ENCODE peak calls at places on chromosomes 5 and 9, in ten cellular contexts. Q is MM.1S, W is GM23338, P is astrocyte, E is PC-3, J is hepatocyte, N is GM12878, S is fibroblast of lung, L is endothelial cell of umbilical vein, O is mammary epithelial cell. F is an unnamed sample. For H3K4me1, the result is how much of the 10 kb centered on the place peaks cover.

GRCh38 chr5:107469485-107469884 is 201.3 kb downstream of the EFNA5 start:
- DNase-seq in Q (no peak), W (no peak), P (peak), E (peak), J (no peak), N (no peak), S (peak), L (peak), O (peak), F (peak)

GRCh38 chr5:56072863-56073777 is 78.4 kb upstream of the IL6ST start:
- DNase-seq in Q (no peak), W (no peak), P (peak), E (no peak), J (no peak), N (no peak), S (no peak), L (no peak), O (no peak), F (no peak)

GRCh38 chr5:124661317-124662141 is 84.9 kb downstream of the ZNF608 start:
- DNase-seq in Q (no peak), W (peak), P (peak), E (peak), J (peak), N (no peak), S (peak), L (peak), O (peak), F (peak)

GRCh38 chr5:151724360-151724759 is 34.1 kb downstream of the ATOX1 start:
- DNase-seq in Q (no peak), W (no peak), P (no peak), E (no peak), J (no peak), N (no peak), S (no peak), L (no peak), O (no peak), F (no peak)

GRCh38 chr5:148988328-148988727 is 74.5 kb downstream of the SH3TC2 start:
- DNase-seq in Q (no peak), W (no peak), P (peak), E (no peak), J (no peak), N (no peak), S (no peak), L (no peak), O (no peak), F (no peak)

GRCh38 chr9:131411719-131412681 is 18.1 kb downstream of the PRRC2B start:
- DNase-seq in Q (no peak), W (no peak), P (no peak), E (no peak), J (no peak), N (no peak), S (no peak), L (no peak), O (no peak), F (no peak)

GRCh38 chr5:78586251-78586650 is 62.3 kb downstream of the LHFPL2 start:
- DNase-seq in Q (no peak), W (no peak), P (peak), E (peak), J (peak), N (no peak), S (peak), L (peak), O (peak), F (peak)

GRCh38 chr9:127500399-127500798 is 49.1 kb downstream of the LRSAM1 start:
- DNase-seq in Q (no peak), W (no peak), P (no peak), E (no peak), J (no peak), N (no peak), S (no peak), L (no peak), O (no peak), F (no peak)

GRCh38 chr5:128213340-128213739 is 129.8 kb downstream of the SLC12A2 start:
- DNase-seq in Q (peak), W (peak), P (peak), E (peak), J (peak), N (no peak), S (peak), L (peak), O (peak), F (peak)

GRCh38 chr9:100216178-100216787 is 117.2 kb downstream of the INVS start:
- DNase-seq in Q (peak), W (peak), P (peak), E (peak), J (peak), N (peak), S (peak), L (peak), O (peak), F (peak)

GRCh38 chr5:136810198-136810823 is 445.0 kb upstream of the TRPC7 start:
- DNase-seq in Q (no peak), W (no peak), P (peak), E (peak), J (no peak), N (no peak), S (peak), L (no peak), O (peak), F (no peak)

GRCh38 chr5:172502969-172503368 is 48.6 kb upstream of the SH3PXD2B start:
- DNase-seq in Q (no peak), W (peak), P (no peak), E (peak), J (no peak), N (no peak), S (no peak), L (no peak), O (no peak), F (no peak)

GRCh38 chr5:144712090-144712489 is 541.4 kb downstream of the KCTD16 start:
- DNase-seq in Q (no peak), W (no peak), P (no peak), E (no peak), J (no peak), N (peak), S (no peak), L (no peak), O (no peak), F (no peak)

GRCh38 chr5:107381189-107381856 is 289.4 kb downstream of the EFNA5 start:
- DNase-seq in Q (no peak), W (no peak), P (peak), E (peak), J (peak), N (no peak), S (peak), L (no peak), O (peak), F (peak)

GRCh38 chr5:10566556-10567068 is 2.7 kb downstream of the ANKRD33B start:
- DNase-seq in Q (no peak), W (no peak), P (no peak), E (no peak), J (no peak), N (no peak), S (no peak), L (no peak), O (no peak), F (no peak)

GRCh38 chr5:1054799-1055775 is 46.5 kb downstream of the NKD2 start:
- DNase-seq in Q (no peak), W (peak), P (no peak), E (no peak), J (no peak), N (no peak), S (no peak), L (no peak), O (no peak), F (no peak)

GRCh38 chr9:98362624-98363023 is 107.2 kb upstream of the TBC1D2 start:
- DNase-seq in Q (no peak), W (no peak), P (no peak), E (no peak), J (no peak), N (no peak), S (no peak), L (no peak), O (no peak), F (no peak)

DNA sequence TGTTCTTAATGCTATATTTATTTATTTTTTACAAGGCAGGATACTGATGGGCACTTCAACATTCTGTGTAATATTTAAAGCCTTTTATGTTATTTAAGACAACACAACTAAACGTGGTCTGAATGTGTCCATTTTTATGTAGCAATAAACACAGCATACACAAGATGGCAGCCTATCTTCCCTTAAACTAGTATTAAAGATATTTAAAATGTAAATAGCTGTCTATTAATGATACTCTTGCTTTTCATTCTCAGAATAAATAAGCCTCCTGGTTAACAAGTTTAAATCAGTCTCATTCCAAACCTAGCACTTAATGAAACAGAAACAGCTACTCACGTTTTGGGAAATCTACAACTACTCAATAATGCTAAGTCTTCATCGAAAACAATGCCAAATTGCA is 315.7 kb downstream of the MCTP1 start:
- DNase-seq in Q (peak), W (peak), P (peak), E (peak), J (peak), N (no peak), S (peak), L (peak), O (no peak), F (peak)
- TF ChIP-seq CTCF in Q (no peak), W (peak), P (peak), E (peak), J (peak), N (peak), S (peak), L (peak), O (peak), F (peak)

DNA sequence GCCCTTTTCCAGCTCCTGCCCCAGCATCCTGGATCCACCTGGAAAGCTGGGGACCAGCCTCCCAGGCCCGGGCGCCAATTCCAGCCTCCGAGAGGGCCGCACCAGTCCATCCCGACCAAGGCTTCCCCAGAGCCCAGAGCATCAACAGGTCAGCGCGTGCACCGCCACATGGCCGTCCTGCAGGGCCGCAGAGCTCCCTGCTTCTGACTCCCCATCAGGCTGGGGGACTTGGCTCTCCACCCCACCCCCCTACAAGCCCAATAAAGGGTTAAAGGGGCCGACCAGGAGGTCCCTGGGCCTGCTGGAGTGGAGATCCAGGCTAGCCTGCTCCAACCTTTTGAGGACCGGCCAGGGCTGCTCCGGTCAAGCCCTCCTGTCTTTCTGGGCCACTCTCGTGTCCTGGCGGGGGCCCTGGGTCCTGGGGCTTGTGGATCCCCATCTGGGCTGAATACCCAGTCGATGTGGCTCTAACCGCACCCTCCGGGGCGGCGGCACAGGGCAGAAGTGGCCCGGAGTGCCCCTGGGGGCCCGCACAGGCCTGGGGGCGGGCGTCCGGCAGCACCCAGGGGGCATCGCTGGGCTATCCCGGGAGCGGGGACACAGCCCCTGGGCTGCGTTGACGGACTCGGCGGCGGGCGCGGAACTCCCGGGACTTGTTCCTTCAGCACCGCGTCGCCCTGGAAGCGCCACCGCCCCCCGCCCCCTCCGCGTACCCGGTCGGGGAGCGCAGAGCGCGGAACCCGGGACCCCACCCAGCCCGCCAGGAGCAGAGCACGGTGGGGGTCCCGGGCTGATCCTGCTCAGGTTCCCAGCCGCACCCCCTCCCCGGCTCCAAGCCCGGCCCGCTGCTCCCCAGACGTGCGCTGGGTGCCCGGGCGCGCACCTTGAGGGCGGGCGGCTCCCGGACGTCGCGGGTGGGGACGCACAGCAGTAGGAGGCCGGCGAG is 590 bp downstream of the ENTPD2 start:
- DNase-seq in Q (no peak), W (peak), P (no peak), E (no peak), J (no peak), N (no peak), S (no peak), L (no peak), O (no peak), F (no peak)
- TF ChIP-seq EZH2 in Q (no peak), W (peak), P (peak), E (no peak), J (no peak), N (no peak), S (peak), L (peak), O (no peak), F (no peak)

DNA sequence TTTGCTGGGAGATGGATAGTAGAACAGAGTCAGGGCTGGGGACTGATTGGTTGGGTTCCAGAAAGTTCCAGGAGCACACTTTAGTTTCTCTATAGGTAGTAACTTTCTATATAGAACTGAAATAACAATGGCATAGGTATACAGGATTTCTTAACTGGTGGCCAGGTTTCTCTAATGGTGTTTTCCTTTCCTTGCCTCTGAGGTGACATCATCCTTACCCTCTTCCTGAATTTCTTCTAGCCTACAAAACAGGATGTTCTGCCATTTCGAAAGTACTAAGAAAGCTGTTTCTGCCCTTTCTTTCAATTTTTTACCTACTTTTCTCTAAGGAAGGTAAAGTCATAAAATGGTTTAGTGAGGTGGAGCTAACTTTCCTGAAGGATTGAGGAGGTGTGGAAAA is 78.8 kb downstream of the KIF4B start:
- DNase-seq in Q (no peak), W (no peak), P (no peak), E (no peak), J (no peak), N (no peak), S (no peak), L (peak), O (peak), F (no peak)
- H3K4me1 ChIP-seq in Q (under half), W (under half), P (under half), E (under half), J (under half), N (under half), S (under half), L (under half), O (under half), F (under half)

GRCh38 chr9:82912639-82913038 is 150.3 kb downstream of the RASEF start:
- DNase-seq in Q (no peak), W (peak), P (no peak), E (peak), J (no peak), N (no peak), S (no peak), L (no peak), O (no peak), F (no peak)
- TF ChIP-seq CTCF in Q (no peak), W (peak), P (peak), E (peak), J (peak), N (no peak), S (no peak), L (no peak), O (peak), F (no peak)

DNA sequence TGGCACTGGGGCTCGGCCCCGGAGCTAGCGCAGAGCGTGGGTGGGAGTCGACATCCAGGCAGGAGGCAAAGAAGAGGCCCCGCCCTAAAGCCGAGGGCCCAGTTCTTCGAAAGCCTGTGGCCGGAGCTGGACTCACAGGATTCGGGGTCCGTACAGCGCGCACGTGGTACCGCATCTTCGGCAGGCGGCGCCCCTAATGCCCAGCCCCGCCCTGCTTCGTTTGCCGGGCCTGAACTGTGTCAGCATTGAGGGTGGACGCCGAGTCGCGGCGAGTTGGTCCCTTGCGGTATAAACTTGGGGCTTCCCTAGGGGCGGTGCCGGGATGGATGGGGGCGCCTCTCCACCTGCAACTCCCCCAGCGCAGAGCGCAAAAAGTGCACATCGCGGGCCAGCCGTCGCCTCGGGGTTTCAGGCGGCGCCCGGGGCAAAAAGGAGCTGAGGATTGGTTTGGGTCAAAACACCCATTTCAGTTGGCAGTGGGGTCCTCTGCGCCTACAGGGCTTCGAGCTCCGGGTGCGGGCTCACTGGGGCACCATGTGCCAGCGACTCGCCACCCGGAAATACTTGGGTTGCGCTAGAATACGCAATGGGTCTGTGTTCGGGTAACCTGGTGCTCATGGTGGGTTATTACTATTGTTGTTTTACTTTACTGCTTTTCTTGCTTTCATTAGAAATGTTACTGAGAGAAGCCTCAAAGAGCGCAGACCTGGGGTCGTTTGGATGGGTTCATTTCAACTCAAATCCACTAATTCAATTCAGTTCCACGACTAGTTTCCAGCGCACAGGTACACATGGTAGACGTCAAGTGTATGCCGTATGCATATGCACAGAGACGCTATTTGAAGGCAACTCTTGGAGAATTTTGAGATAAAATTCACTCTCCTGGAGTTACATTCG is 3.9 kb upstream of the PAX5 start:
- DNase-seq in Q (no peak), W (peak), P (no peak), E (no peak), J (peak), N (no peak), S (no peak), L (no peak), O (no peak), F (no peak)
- TF ChIP-seq EZH2 in Q (no peak), W (peak), P (peak), E (no peak), J (peak), N (no peak), S (peak), L (peak), O (peak), F (no peak)

GRCh38 chr5:38831909-38832308 is 13.9 kb upstream of the OSMR start:
- DNase-seq in Q (peak), W (peak), P (peak), E (peak), J (peak), N (no peak), S (peak), L (peak), O (peak), F (peak)
- H3K4me1 ChIP-seq in Q (under half), W (under half), P (under half), E (under half), J (under half), N (under half), S (under half), L (under half), O (under half), F (under half)

GRCh38 chr5:24005384-24005783 is 498.0 kb downstream of the PRDM9 start:
- DNase-seq in Q (no peak), W (no peak), P (no peak), E (peak), J (no peak), N (no peak), S (no peak), L (no peak), O (no peak), F (no peak)
- TF ChIP-seq CTCF in Q (no peak), W (no peak), P (no peak), E (peak), J (peak), N (no peak), S (no peak), L (no peak), O (peak), F (peak)

DNA sequence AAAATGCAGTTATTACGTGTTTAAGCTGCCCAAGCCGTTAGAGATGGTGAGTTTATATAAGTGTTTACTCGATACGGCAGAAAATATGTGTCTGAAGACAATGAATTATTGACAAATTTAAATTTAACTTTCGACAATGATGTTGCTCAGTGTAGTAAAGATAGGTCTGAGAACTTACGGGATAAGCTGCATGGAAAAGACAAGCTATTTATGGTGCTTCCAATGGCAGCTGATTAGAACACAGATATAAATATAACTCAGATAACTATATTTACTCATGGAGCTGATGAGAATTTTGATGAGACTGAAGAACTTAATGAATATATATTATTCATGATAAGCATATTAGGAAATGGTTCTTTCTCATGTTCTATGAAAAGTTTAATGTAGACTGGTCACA is 139.3 kb downstream of the AUH start:
- DNase-seq in Q (no peak), W (no peak), P (no peak), E (no peak), J (no peak), N (no peak), S (no peak), L (no peak), O (no peak), F (no peak)
- TF ChIP-seq EZH2 in Q (no peak), W (no peak), P (no peak), E (no peak), J (no peak), N (no peak), S (no peak), L (no peak), O (no peak), F (no peak)

F was measured in A673.